ENCODE peak calls at places on chromosomes 13 and 19, in four cellular contexts. P, V, A and F are unnamed samples.

GRCh38 chr13:51520524-51520923 is 63.7 kb upstream of the WDFY2 start:
- DNase-seq in P (no peak), V (peak), A (no peak), F (no peak)

GRCh38 chr19:32041681-32042292 is 303.6 kb upstream of the ZNF507 start:
- DNase-seq in P (no peak), V (peak), A (peak), F (peak)

GRCh38 chr19:49579193-49579592 is 1.2 kb downstream of the NOSIP start:
- DNase-seq in P (no peak), V (no peak), A (no peak), F (no peak)

GRCh38 chr13:102951808-102952207 is 106.0 kb downstream of the ERCC5 start:
- DNase-seq in P (no peak), V (no peak), A (no peak), F (no peak)

GRCh38 chr19:10074153-10074552 is 12.0 kb upstream of the SHFL start:
- DNase-seq in P (no peak), V (peak), A (no peak), F (no peak)

GRCh38 chr13:51477149-51477548 is 24.3 kb upstream of the INTS6 start:
- DNase-seq in P (no peak), V (no peak), A (no peak), F (no peak)

GRCh38 chr13:110119943-110120905 is 186.7 kb downstream of the COL4A1 start:
- DNase-seq in P (no peak), V (peak), A (peak), F (no peak)

GRCh38 chr13:31046711-31047279 is 114.3 kb downstream of the TEX26 start:
- DNase-seq in P (no peak), V (peak), A (no peak), F (no peak)

GRCh38 chr19:11570039-11570462 is 7.4 kb downstream of the ACP5 start:
- DNase-seq in P (no peak), V (no peak), A (no peak), F (no peak)

GRCh38 chr13:90760639-90761038 is 586.8 kb upstream of the MIR17HG start:
- DNase-seq in P (no peak), V (no peak), A (no peak), F (no peak)

GRCh38 chr19:28990522-28990921 is 222.4 kb downstream of the UQCRFS1 start:
- DNase-seq in P (no peak), V (no peak), A (peak), F (no peak)

GRCh38 chr19:17797397-17798201 is 2.7 kb downstream of the B3GNT3 start:
- DNase-seq in P (no peak), V (no peak), A (no peak), F (no peak)

GRCh38 chr13:85093808-85094207 is 705.4 kb downstream of the SLITRK6 start:
- DNase-seq in P (no peak), V (no peak), A (no peak), F (no peak)

GRCh38 chr13:31327157-31327556 is 127.4 kb downstream of the B3GLCT start:
- DNase-seq in P (no peak), V (no peak), A (no peak), F (no peak)

GRCh38 chr19:16814526-16815100 is 14.6 kb upstream of the SIN3B start:
- DNase-seq in P (no peak), V (peak), A (no peak), F (no peak)

GRCh38 chr19:49301165-49301865 is 23.7 kb downstream of the SLC6A16 start:
- DNase-seq in P (peak), V (peak), A (peak), F (peak)

GRCh38 chr19:42420055-42420544 is 7.1 kb downstream of the LIPE start:
- DNase-seq in P (no peak), V (peak), A (peak), F (no peak)

DNA sequence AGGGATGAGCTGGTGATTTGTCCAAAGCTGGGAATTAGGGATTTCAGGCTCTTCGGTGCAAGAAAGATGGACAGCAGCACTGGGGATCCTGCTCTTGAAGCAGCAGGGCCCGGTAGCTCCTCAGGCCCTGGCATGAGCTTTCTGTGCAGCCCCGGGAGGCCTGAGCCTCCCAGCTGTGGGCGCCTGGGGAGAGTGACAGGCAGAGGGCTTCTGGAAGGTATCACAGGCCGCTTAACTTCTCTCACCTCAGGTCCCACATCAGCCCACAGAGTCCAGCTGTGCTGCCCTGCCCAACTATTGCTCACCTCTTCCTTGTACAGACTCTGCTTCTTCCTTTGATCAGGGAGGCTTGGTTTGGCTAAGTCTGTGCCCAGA is 14.6 kb upstream of the ZNF536 start:
- DNase-seq in P (no peak), V (no peak), A (no peak), F (no peak)
- H3K18ac ChIP-seq in P (no peak), V (no peak), A (no peak), F (peak)

DNA sequence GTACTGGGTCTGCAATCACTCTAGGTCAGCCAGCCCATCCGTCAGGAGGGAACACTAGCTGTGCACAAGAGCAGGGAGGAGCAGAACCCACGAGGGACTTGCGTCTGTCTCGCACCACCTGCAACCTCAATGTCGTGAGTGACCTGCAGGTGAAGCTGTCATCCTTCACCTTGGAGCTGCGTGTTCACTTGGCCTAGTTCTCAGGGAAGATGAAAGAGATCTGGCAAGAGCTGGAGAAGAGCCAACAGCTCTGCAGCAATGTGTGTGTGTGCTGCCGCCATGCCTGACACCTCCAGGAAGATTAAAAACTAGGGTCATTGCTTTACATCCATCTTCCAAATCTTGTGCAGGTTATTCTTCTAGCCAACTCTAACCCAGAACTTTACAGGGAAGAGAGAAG is 117.6 kb upstream of the MRI1 start:
- DNase-seq in P (no peak), V (no peak), A (no peak), F (no peak)
- H3K18ac ChIP-seq in P (no peak), V (no peak), A (no peak), F (no peak)

GRCh38 chr19:1863638-1864479 is 480 bp upstream of the KLF16 start:
- DNase-seq in P (no peak), V (peak), A (peak), F (peak)
- H3K18ac ChIP-seq in P (peak), V (no peak), A (peak), F (peak)

GRCh38 chr19:2345076-2345475 is 15.0 kb upstream of the TMPRSS9 start:
- DNase-seq in P (no peak), V (no peak), A (no peak), F (no peak)
- H3K18ac ChIP-seq in P (no peak), V (no peak), A (no peak), F (no peak)

DNA sequence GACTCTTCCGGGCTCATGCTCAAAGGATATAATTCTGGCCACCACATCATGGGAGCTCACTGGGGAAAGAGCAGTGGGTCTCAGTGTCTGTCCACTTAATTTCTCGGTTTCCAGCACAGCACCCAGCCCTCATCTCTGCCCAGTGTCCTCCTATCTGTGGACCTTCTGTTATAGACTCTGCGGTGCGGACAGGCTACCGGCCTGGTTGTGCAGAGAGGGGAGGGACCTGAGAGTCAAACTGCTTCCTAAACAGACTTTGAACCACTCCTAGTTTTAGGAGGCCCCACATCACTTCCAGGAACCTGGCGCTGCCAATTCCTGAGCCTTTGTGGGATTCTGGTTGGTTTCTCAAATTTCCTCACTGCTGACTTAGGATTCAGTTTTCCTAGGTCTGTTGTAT is 59.8 kb upstream of the MED4 start:
- DNase-seq in P (no peak), V (no peak), A (no peak), F (no peak)
- H3K18ac ChIP-seq in P (no peak), V (no peak), A (no peak), F (peak)

GRCh38 chr19:57786286-57786685 is 16.8 kb downstream of the ZNF586 start:
- DNase-seq in P (no peak), V (no peak), A (no peak), F (no peak)
- H3K18ac ChIP-seq in P (no peak), V (no peak), A (no peak), F (no peak)

GRCh38 chr13:86585826-86586225 is 786.6 kb upstream of the SLITRK6 start:
- DNase-seq in P (no peak), V (peak), A (no peak), F (no peak)
- H3K18ac ChIP-seq in P (no peak), V (no peak), A (no peak), F (no peak)

DNA sequence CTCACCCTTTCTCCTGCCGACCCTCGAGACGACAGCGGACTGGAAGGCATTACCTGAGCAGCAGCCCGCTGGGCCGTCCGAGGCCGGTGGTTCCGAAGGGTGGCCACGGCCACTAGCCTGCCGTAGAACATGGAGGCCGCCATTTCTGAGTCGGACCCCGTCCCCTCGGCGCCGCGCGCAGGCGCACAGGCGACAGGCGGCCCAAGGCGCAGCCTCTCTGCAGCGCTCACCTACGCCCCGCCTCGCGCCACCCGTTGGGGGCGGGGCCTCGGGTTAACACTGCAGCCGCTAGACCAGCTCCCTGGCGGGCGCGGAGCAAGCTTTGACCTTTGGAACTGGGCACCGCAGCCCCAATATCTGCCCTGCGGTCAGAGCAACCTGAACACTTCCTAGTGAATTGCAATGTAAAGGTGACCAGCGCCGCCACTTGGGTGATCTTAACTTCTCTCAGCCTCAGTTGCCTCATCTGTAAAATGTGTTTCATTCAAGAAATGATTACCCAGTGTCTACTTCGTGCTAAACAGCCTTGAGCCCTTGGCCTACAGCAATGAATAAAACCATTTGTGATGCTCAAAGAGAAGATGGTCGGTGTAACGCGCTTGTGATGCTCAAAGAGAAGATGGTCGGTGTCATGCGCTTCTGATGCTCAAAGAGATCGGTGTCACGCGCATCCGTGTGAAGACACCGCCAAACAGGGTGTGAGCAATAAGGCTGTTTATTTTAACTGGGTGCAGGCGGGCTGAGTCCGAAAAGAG is at the start of gene SUCLA2:
- DNase-seq in P (peak), V (peak), A (peak), F (peak)
- H3K18ac ChIP-seq in P (peak), V (no peak), A (peak), F (peak)